ENCODE peak calls at places on chromosomes 5 and 9, in seven cellular contexts. One of them, this sample, is unnamed.
A peak's percentile ranks its signal among the peaks of the same experiment; 100 is the strongest.

GRCh38 chr5:104400941-104401340 is 838.4 kb upstream of the NUDT12 start:
- DNase-seq in mammary epithelial cell: no peak
- DNase-seq in HCT116: no peak
- DNase-seq in pancreas: no peak
- DNase-seq in dorsolateral prefrontal cortex: no peak
- DNase-seq in CD8-positive, alpha-beta T cell: no peak
- DNase-seq in AG10803: no peak
- DNase-seq in this sample: no peak

GRCh38 chr9:109319631-109320233 is 1.1 kb downstream of the EPB41L4B start:
- DNase-seq in mammary epithelial cell: no peak
- DNase-seq in HCT116: no peak
- DNase-seq in pancreas: peak; percentile 45
- DNase-seq in dorsolateral prefrontal cortex: no peak
- DNase-seq in CD8-positive, alpha-beta T cell: no peak
- DNase-seq in AG10803: no peak
- DNase-seq in this sample: no peak

GRCh38 chr5:83562817-83563557 is 91.4 kb downstream of the VCAN start:
- DNase-seq in mammary epithelial cell: no peak
- DNase-seq in HCT116: no peak
- DNase-seq in pancreas: no peak
- DNase-seq in dorsolateral prefrontal cortex: no peak
- DNase-seq in CD8-positive, alpha-beta T cell: no peak
- DNase-seq in AG10803: peak; percentile 50
- DNase-seq in this sample: peak; percentile 48

GRCh38 chr5:180340856-180341255 is 12.3 kb downstream of the GFPT2 start:
- DNase-seq in mammary epithelial cell: no peak
- DNase-seq in HCT116: no peak
- DNase-seq in pancreas: no peak
- DNase-seq in dorsolateral prefrontal cortex: no peak
- DNase-seq in CD8-positive, alpha-beta T cell: no peak
- DNase-seq in AG10803: peak; percentile 43
- DNase-seq in this sample: peak; percentile 26

GRCh38 chr5:111172504-111172903 is 51.7 kb upstream of the CAMK4 start:
- DNase-seq in mammary epithelial cell: no peak
- DNase-seq in HCT116: no peak
- DNase-seq in pancreas: no peak
- DNase-seq in dorsolateral prefrontal cortex: no peak
- DNase-seq in CD8-positive, alpha-beta T cell: no peak
- DNase-seq in AG10803: no peak
- DNase-seq in this sample: no peak

GRCh38 chr5:179765400-179765799 is 28.4 kb upstream of the LTC4S start:
- DNase-seq in mammary epithelial cell: peak; percentile 80
- DNase-seq in HCT116: no peak
- DNase-seq in pancreas: no peak
- DNase-seq in dorsolateral prefrontal cortex: no peak
- DNase-seq in CD8-positive, alpha-beta T cell: no peak
- DNase-seq in AG10803: peak; percentile 78
- DNase-seq in this sample: peak; percentile 87

GRCh38 chr5:17374973-17375844 is 122.8 kb upstream of the TAF11L2 start:
- DNase-seq in mammary epithelial cell: peak; percentile 72
- DNase-seq in HCT116: no peak
- DNase-seq in pancreas: no peak
- DNase-seq in dorsolateral prefrontal cortex: no peak
- DNase-seq in CD8-positive, alpha-beta T cell: no peak
- DNase-seq in AG10803: no peak
- DNase-seq in this sample: peak; percentile 50

GRCh38 chr9:81586786-81587185 is 102.6 kb downstream of the TLE1 start:
- DNase-seq in mammary epithelial cell: no peak
- DNase-seq in HCT116: no peak
- DNase-seq in pancreas: no peak
- DNase-seq in dorsolateral prefrontal cortex: no peak
- DNase-seq in CD8-positive, alpha-beta T cell: no peak
- DNase-seq in AG10803: no peak
- DNase-seq in this sample: no peak

GRCh38 chr9:105063665-105064247 is 135.8 kb upstream of the ABCA1 start:
- DNase-seq in mammary epithelial cell: peak; percentile 95
- DNase-seq in HCT116: no peak
- DNase-seq in pancreas: peak; percentile 29
- DNase-seq in dorsolateral prefrontal cortex: no peak
- DNase-seq in CD8-positive, alpha-beta T cell: no peak
- DNase-seq in AG10803: peak; percentile 93
- DNase-seq in this sample: peak; percentile 96

GRCh38 chr9:135797507-135798302 is 95.7 kb downstream of the KCNT1 start:
- DNase-seq in mammary epithelial cell: peak; percentile 29
- DNase-seq in HCT116: peak; percentile 24
- DNase-seq in pancreas: no peak
- DNase-seq in dorsolateral prefrontal cortex: peak; percentile 42
- DNase-seq in CD8-positive, alpha-beta T cell: no peak
- DNase-seq in AG10803: peak; percentile 37
- DNase-seq in this sample: peak; percentile 29

GRCh38 chr5:152688561-152689274 is 283.6 kb upstream of the NMUR2 start:
- DNase-seq in mammary epithelial cell: peak; percentile 92
- DNase-seq in HCT116: no peak
- DNase-seq in pancreas: no peak
- DNase-seq in dorsolateral prefrontal cortex: no peak
- DNase-seq in CD8-positive, alpha-beta T cell: no peak
- DNase-seq in AG10803: peak; percentile 82
- DNase-seq in this sample: peak; percentile 47

GRCh38 chr5:96324708-96325107 is 108.3 kb downstream of the PCSK1 start:
- DNase-seq in mammary epithelial cell: peak; percentile 87
- DNase-seq in HCT116: peak; percentile 56
- DNase-seq in pancreas: no peak
- DNase-seq in dorsolateral prefrontal cortex: no peak
- DNase-seq in CD8-positive, alpha-beta T cell: no peak
- DNase-seq in AG10803: peak; percentile 75
- DNase-seq in this sample: peak; percentile 58

GRCh38 chr9:119802115-119802514 is 432.9 kb upstream of the BRINP1 start:
- DNase-seq in mammary epithelial cell: no peak
- DNase-seq in HCT116: no peak
- DNase-seq in pancreas: no peak
- DNase-seq in dorsolateral prefrontal cortex: no peak
- DNase-seq in CD8-positive, alpha-beta T cell: no peak
- DNase-seq in AG10803: no peak
- DNase-seq in this sample: no peak

GRCh38 chr9:133135193-133135745 is 14.2 kb upstream of the RALGDS start:
- DNase-seq in mammary epithelial cell: peak; percentile 97
- DNase-seq in HCT116: peak; percentile 90
- DNase-seq in pancreas: peak; percentile 52
- DNase-seq in dorsolateral prefrontal cortex: no peak
- DNase-seq in CD8-positive, alpha-beta T cell: peak; percentile 69
- DNase-seq in AG10803: peak; percentile 88
- DNase-seq in this sample: peak; percentile 81

GRCh38 chr9:88813810-88814209 is 177.5 kb upstream of the S1PR3 start:
- DNase-seq in mammary epithelial cell: no peak
- DNase-seq in HCT116: no peak
- DNase-seq in pancreas: no peak
- DNase-seq in dorsolateral prefrontal cortex: no peak
- DNase-seq in CD8-positive, alpha-beta T cell: no peak
- DNase-seq in AG10803: no peak
- DNase-seq in this sample: no peak

GRCh38 chr5:122120957-122121356 is 8.4 kb upstream of the ZNF474 start:
- DNase-seq in mammary epithelial cell: peak; percentile 79
- DNase-seq in HCT116: peak; percentile 31
- DNase-seq in pancreas: no peak
- DNase-seq in dorsolateral prefrontal cortex: no peak
- DNase-seq in CD8-positive, alpha-beta T cell: no peak
- DNase-seq in AG10803: peak; percentile 47
- DNase-seq in this sample: peak; percentile 22

GRCh38 chr9:35521708-35522107 is 31.8 kb downstream of the RUSC2 start:
- DNase-seq in mammary epithelial cell: peak; percentile 42
- DNase-seq in HCT116: no peak
- DNase-seq in pancreas: no peak
- DNase-seq in dorsolateral prefrontal cortex: no peak
- DNase-seq in CD8-positive, alpha-beta T cell: no peak
- DNase-seq in AG10803: peak; percentile 85
- DNase-seq in this sample: peak; percentile 63

GRCh38 chr9:105258225-105258737 is 13.8 kb downstream of the SLC44A1 start:
- DNase-seq in mammary epithelial cell: no peak
- DNase-seq in HCT116: no peak
- DNase-seq in pancreas: no peak
- DNase-seq in dorsolateral prefrontal cortex: no peak
- DNase-seq in CD8-positive, alpha-beta T cell: no peak
- DNase-seq in AG10803: no peak
- DNase-seq in this sample: no peak

GRCh38 chr5:14066326-14066725 is 76.8 kb upstream of the TRIO start:
- DNase-seq in mammary epithelial cell: peak; percentile 17
- DNase-seq in HCT116: no peak
- DNase-seq in pancreas: no peak
- DNase-seq in dorsolateral prefrontal cortex: no peak
- DNase-seq in CD8-positive, alpha-beta T cell: no peak
- DNase-seq in AG10803: no peak
- DNase-seq in this sample: no peak

GRCh38 chr9:90546200-90546599 is 96.4 kb downstream of the DIRAS2 start:
- DNase-seq in mammary epithelial cell: peak; percentile 78
- DNase-seq in HCT116: no peak
- DNase-seq in pancreas: no peak
- DNase-seq in dorsolateral prefrontal cortex: no peak
- DNase-seq in CD8-positive, alpha-beta T cell: no peak
- DNase-seq in AG10803: peak; percentile 78
- DNase-seq in this sample: peak; percentile 75

GRCh38 chr9:136946228-136946892 is 1.3 kb downstream of the C8G start:
- DNase-seq in mammary epithelial cell: no peak
- DNase-seq in HCT116: no peak
- DNase-seq in pancreas: no peak
- DNase-seq in dorsolateral prefrontal cortex: no peak
- DNase-seq in CD8-positive, alpha-beta T cell: no peak
- DNase-seq in AG10803: no peak
- DNase-seq in this sample: no peak
- TF ChIP-seq CTCF in mammary epithelial cell: no peak
- TF ChIP-seq CTCF in HCT116: no peak
- TF ChIP-seq CTCF in pancreas: no peak
- TF ChIP-seq CTCF in dorsolateral prefrontal cortex: no peak
- TF ChIP-seq CTCF in CD8-positive, alpha-beta T cell: no peak
- TF ChIP-seq CTCF in AG10803: no peak
- TF ChIP-seq CTCF in this sample: no peak

DNA sequence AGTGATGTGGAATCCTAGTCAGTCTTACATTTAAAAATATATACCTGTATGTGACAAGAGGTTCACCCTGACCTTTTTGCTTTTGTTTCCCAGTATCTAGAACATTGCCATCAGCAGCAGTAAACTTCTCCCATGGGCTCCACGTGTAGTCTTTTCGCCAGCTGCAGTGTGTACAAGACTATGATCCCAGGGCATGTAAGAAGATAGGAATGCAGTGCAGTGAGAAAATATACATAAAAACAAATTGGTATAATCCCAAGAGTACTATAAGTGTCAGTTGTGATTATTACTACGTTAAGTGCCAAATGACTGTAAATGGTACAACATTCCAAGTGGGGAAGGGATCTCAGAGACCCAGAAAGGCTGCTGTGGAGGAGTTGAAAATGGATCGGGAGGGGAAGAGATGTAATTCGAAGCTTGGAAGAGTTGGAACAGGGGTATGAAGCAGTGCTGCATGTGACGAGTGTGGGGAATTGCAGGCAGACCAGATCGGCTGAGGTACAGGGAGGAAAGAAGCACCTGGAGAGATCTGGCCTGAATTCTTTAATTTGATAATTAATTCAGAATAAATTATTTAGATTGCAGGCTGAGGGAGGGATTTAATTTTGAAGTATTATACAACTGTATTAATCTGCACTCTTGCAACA is 95.1 kb downstream of the FBXL7 start:
- DNase-seq in mammary epithelial cell: no peak
- DNase-seq in HCT116: no peak
- DNase-seq in pancreas: no peak
- DNase-seq in dorsolateral prefrontal cortex: no peak
- DNase-seq in CD8-positive, alpha-beta T cell: no peak
- DNase-seq in AG10803: no peak
- DNase-seq in this sample: peak; percentile 30
- H3K4me3 ChIP-seq in mammary epithelial cell: no peak overlapping the region
- H3K4me3 ChIP-seq in HCT116: no peak overlapping the region
- H3K4me3 ChIP-seq in pancreas: no peak overlapping the region
- H3K4me3 ChIP-seq in dorsolateral prefrontal cortex: no peak overlapping the region
- H3K4me3 ChIP-seq in CD8-positive, alpha-beta T cell: no peak overlapping the region
- H3K4me3 ChIP-seq in AG10803: no peak overlapping the region
- H3K4me3 ChIP-seq in this sample: no peak overlapping the region

GRCh38 chr9:72599874-72600534 is 78.6 kb downstream of the TMC1 start:
- DNase-seq in mammary epithelial cell: no peak
- DNase-seq in HCT116: no peak
- DNase-seq in pancreas: no peak
- DNase-seq in dorsolateral prefrontal cortex: no peak
- DNase-seq in CD8-positive, alpha-beta T cell: no peak
- DNase-seq in AG10803: no peak
- DNase-seq in this sample: no peak
- TF ChIP-seq CTCF in mammary epithelial cell: no peak
- TF ChIP-seq CTCF in HCT116: no peak
- TF ChIP-seq CTCF in pancreas: no peak
- TF ChIP-seq CTCF in dorsolateral prefrontal cortex: no peak
- TF ChIP-seq CTCF in CD8-positive, alpha-beta T cell: no peak
- TF ChIP-seq CTCF in AG10803: no peak
- TF ChIP-seq CTCF in this sample: no peak

DNA sequence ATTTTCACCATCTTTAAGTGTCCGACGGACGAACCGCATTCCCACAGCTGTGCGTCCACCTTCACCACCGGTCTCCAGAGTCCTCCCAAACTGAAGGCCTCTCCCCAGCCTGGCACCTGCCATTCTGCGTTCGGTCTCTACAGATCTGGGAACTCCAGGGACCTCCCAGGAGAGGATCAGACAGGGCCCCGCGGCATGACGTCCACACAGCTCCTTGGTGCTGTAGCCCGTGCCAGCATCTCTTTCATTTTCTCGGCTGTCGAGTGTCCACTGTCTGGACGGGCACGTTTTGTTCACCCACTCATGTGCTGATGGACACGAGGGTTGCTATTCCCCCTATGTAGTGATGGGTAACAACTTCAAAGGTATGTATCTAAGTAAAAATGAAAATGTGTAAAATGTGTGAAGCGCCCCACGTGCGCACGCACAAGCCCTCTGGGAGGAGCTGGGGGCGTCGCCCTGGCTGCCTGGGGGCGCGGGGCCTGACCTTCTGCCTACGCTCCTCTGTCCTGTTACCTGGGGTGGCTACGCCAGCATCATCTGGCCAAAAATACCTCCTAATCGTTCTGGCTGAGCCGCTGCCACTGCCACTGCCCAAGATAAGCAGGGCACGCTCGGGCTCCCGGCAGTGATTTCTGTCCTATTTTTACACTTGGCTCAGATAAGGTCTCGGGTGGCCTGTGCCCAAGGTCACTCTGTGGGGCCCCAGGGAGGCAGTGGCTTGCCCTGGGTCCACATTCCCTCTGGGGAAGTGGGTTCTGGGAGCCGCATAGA is 10.8 kb upstream of the SLC12A7 start:
- DNase-seq in mammary epithelial cell: no peak
- DNase-seq in HCT116: no peak
- DNase-seq in pancreas: peak; percentile 63
- DNase-seq in dorsolateral prefrontal cortex: no peak
- DNase-seq in CD8-positive, alpha-beta T cell: no peak
- DNase-seq in AG10803: no peak
- DNase-seq in this sample: no peak
- H3K4me3 ChIP-seq in mammary epithelial cell: no peak overlapping the region
- H3K4me3 ChIP-seq in HCT116: no peak overlapping the region
- H3K4me3 ChIP-seq in pancreas: no peak overlapping the region
- H3K4me3 ChIP-seq in dorsolateral prefrontal cortex: no peak overlapping the region
- H3K4me3 ChIP-seq in CD8-positive, alpha-beta T cell: no peak overlapping the region
- H3K4me3 ChIP-seq in AG10803: no peak overlapping the region
- H3K4me3 ChIP-seq in this sample: no peak overlapping the region